ENCODE peak calls at places on chromosomes 7 and 10, in six cellular contexts. One of them, this sample, is unnamed.

GRCh38 chr10:24884316-24884715 is 68.1 kb downstream of the PRTFDC1 start:
- DNase-seq in astrocyte of the spinal cord: peak
- DNase-seq in Daoy: no peak
- DNase-seq in NCI-H748 treated with DMSO at 0.1 percent for 48 hours: no peak
- DNase-seq in stimulated activated CD4-positive, alpha-beta T cell treated with anti-CD3 and anti-CD28 coated beads, Interleukin-12 subunit alpha, Interleukin-12 subunit beta, amount 100 ng/mL, for 48 hours: no peak
- DNase-seq in GF-D8: no peak
- DNase-seq in this sample: no peak

GRCh38 chr10:107814865-107815487 is 650.5 kb upstream of the SORCS1 start:
- DNase-seq in stimulated activated CD4-positive, alpha-beta T cell treated with anti-CD3 and anti-CD28 coated beads, Interleukin-12 subunit alpha, Interleukin-12 subunit beta, amount 100 ng/mL, for 48 hours: no peak
- DNase-seq in NCI-H748 treated with DMSO at 0.1 percent for 48 hours: no peak
- DNase-seq in astrocyte of the spinal cord: peak
- DNase-seq in Daoy: no peak
- DNase-seq in GF-D8: peak
- DNase-seq in this sample: peak

GRCh38 chr10:22002531-22003110 is 909 bp downstream of the DNAJC1 start:
- DNase-seq in Daoy: peak
- DNase-seq in NCI-H748 treated with DMSO at 0.1 percent for 48 hours: no peak
- DNase-seq in astrocyte of the spinal cord: peak
- DNase-seq in GF-D8: no peak
- DNase-seq in stimulated activated CD4-positive, alpha-beta T cell treated with anti-CD3 and anti-CD28 coated beads, Interleukin-12 subunit alpha, Interleukin-12 subunit beta, amount 100 ng/mL, for 48 hours: no peak
- DNase-seq in this sample: peak

GRCh38 chr7:91310829-91311460 is 46.7 kb downstream of the FZD1 start:
- DNase-seq in Daoy: peak
- DNase-seq in GF-D8: no peak
- DNase-seq in stimulated activated CD4-positive, alpha-beta T cell treated with anti-CD3 and anti-CD28 coated beads, Interleukin-12 subunit alpha, Interleukin-12 subunit beta, amount 100 ng/mL, for 48 hours: no peak
- DNase-seq in astrocyte of the spinal cord: no peak
- DNase-seq in NCI-H748 treated with DMSO at 0.1 percent for 48 hours: no peak
- DNase-seq in this sample: no peak

GRCh38 chr7:30907527-30908267 is 4.0 kb upstream of the AQP1 start:
- DNase-seq in GF-D8: no peak
- DNase-seq in astrocyte of the spinal cord: no peak
- DNase-seq in NCI-H748 treated with DMSO at 0.1 percent for 48 hours: no peak
- DNase-seq in Daoy: no peak
- DNase-seq in stimulated activated CD4-positive, alpha-beta T cell treated with anti-CD3 and anti-CD28 coated beads, Interleukin-12 subunit alpha, Interleukin-12 subunit beta, amount 100 ng/mL, for 48 hours: no peak
- DNase-seq in this sample: no peak

GRCh38 chr10:51700228-51700835 is 937 bp upstream of the CSTF2T start:
- DNase-seq in NCI-H748 treated with DMSO at 0.1 percent for 48 hours: peak
- DNase-seq in Daoy: peak
- DNase-seq in GF-D8: no peak
- DNase-seq in stimulated activated CD4-positive, alpha-beta T cell treated with anti-CD3 and anti-CD28 coated beads, Interleukin-12 subunit alpha, Interleukin-12 subunit beta, amount 100 ng/mL, for 48 hours: peak
- DNase-seq in astrocyte of the spinal cord: peak
- DNase-seq in this sample: no peak

GRCh38 chr7:130008941-130009847 is 42.0 kb downstream of the ZC3HC1 start:
- DNase-seq in NCI-H748 treated with DMSO at 0.1 percent for 48 hours: no peak
- DNase-seq in Daoy: peak
- DNase-seq in stimulated activated CD4-positive, alpha-beta T cell treated with anti-CD3 and anti-CD28 coated beads, Interleukin-12 subunit alpha, Interleukin-12 subunit beta, amount 100 ng/mL, for 48 hours: no peak
- DNase-seq in astrocyte of the spinal cord: peak
- DNase-seq in GF-D8: no peak
- DNase-seq in this sample: no peak

GRCh38 chr7:57220746-57221145 is 88.5 kb upstream of the ZNF479 start:
- DNase-seq in Daoy: no peak
- DNase-seq in GF-D8: no peak
- DNase-seq in NCI-H748 treated with DMSO at 0.1 percent for 48 hours: no peak
- DNase-seq in stimulated activated CD4-positive, alpha-beta T cell treated with anti-CD3 and anti-CD28 coated beads, Interleukin-12 subunit alpha, Interleukin-12 subunit beta, amount 100 ng/mL, for 48 hours: no peak
- DNase-seq in astrocyte of the spinal cord: no peak
- DNase-seq in this sample: no peak

GRCh38 chr7:103660455-103661371 is 214.7 kb upstream of the SLC26A5 start:
- DNase-seq in Daoy: peak
- DNase-seq in stimulated activated CD4-positive, alpha-beta T cell treated with anti-CD3 and anti-CD28 coated beads, Interleukin-12 subunit alpha, Interleukin-12 subunit beta, amount 100 ng/mL, for 48 hours: no peak
- DNase-seq in astrocyte of the spinal cord: peak
- DNase-seq in NCI-H748 treated with DMSO at 0.1 percent for 48 hours: peak
- DNase-seq in GF-D8: no peak
- DNase-seq in this sample: no peak

GRCh38 chr7:144777005-144777814 is 58.6 kb downstream of the TPK1 start:
- DNase-seq in GF-D8: no peak
- DNase-seq in astrocyte of the spinal cord: no peak
- DNase-seq in Daoy: no peak
- DNase-seq in NCI-H748 treated with DMSO at 0.1 percent for 48 hours: no peak
- DNase-seq in stimulated activated CD4-positive, alpha-beta T cell treated with anti-CD3 and anti-CD28 coated beads, Interleukin-12 subunit alpha, Interleukin-12 subunit beta, amount 100 ng/mL, for 48 hours: no peak
- DNase-seq in this sample: no peak

GRCh38 chr7:98119257-98119918 is 12.7 kb downstream of the LMTK2 start:
- DNase-seq in Daoy: peak
- DNase-seq in astrocyte of the spinal cord: peak
- DNase-seq in stimulated activated CD4-positive, alpha-beta T cell treated with anti-CD3 and anti-CD28 coated beads, Interleukin-12 subunit alpha, Interleukin-12 subunit beta, amount 100 ng/mL, for 48 hours: no peak
- DNase-seq in GF-D8: no peak
- DNase-seq in NCI-H748 treated with DMSO at 0.1 percent for 48 hours: no peak
- DNase-seq in this sample: no peak